ENCODE peak calls at places on chromosomes 12 and 14, in seven cellular contexts. One of them, this sample, is unnamed. For H3K4me1, the result is how much of the 10 kb centered on the place peaks cover.

GRCh38 chr14:54976316-54976715 is 50.6 kb downstream of the WDHD1 start:
- DNase-seq in psoas muscle: no peak
- DNase-seq in adrenal gland: no peak
- DNase-seq in lung: no peak
- DNase-seq in uterus: no peak
- DNase-seq in Peyer's patch: no peak
- DNase-seq in thoracic aorta: no peak
- DNase-seq in this sample: no peak

GRCh38 chr14:49481099-49481498 is 105.1 kb downstream of the RPS29 start:
- DNase-seq in psoas muscle: no peak
- DNase-seq in adrenal gland: no peak
- DNase-seq in thoracic aorta: no peak
- DNase-seq in Peyer's patch: no peak
- DNase-seq in lung: no peak
- DNase-seq in uterus: no peak
- DNase-seq in this sample: no peak

GRCh38 chr12:4819654-4820053 is 90.1 kb upstream of the KCNA1 start:
- DNase-seq in adrenal gland: no peak
- DNase-seq in thoracic aorta: peak
- DNase-seq in uterus: no peak
- DNase-seq in Peyer's patch: no peak
- DNase-seq in psoas muscle: no peak
- DNase-seq in lung: no peak
- DNase-seq in this sample: no peak

GRCh38 chr12:91367234-91367849 is 184.7 kb upstream of the DCN start:
- DNase-seq in adrenal gland: no peak
- DNase-seq in Peyer's patch: no peak
- DNase-seq in psoas muscle: no peak
- DNase-seq in uterus: no peak
- DNase-seq in thoracic aorta: no peak
- DNase-seq in lung: no peak
- DNase-seq in this sample: no peak

GRCh38 chr12:54411398-54412241 is 7.4 kb downstream of the ITGA5 start:
- DNase-seq in lung: peak
- DNase-seq in uterus: no peak
- DNase-seq in thoracic aorta: no peak
- DNase-seq in adrenal gland: peak
- DNase-seq in Peyer's patch: peak
- DNase-seq in psoas muscle: peak
- DNase-seq in this sample: peak

GRCh38 chr12:19440916-19441315 is 1.6 kb downstream of the AEBP2 start:
- DNase-seq in Peyer's patch: no peak
- DNase-seq in uterus: no peak
- DNase-seq in lung: no peak
- DNase-seq in adrenal gland: no peak
- DNase-seq in psoas muscle: no peak
- DNase-seq in thoracic aorta: no peak
- DNase-seq in this sample: no peak

GRCh38 chr12:96045566-96045965 is 10.2 kb upstream of the LTA4H start:
- DNase-seq in Peyer's patch: peak
- DNase-seq in lung: no peak
- DNase-seq in thoracic aorta: no peak
- DNase-seq in psoas muscle: no peak
- DNase-seq in adrenal gland: peak
- DNase-seq in uterus: no peak
- DNase-seq in this sample: no peak

GRCh38 chr12:93851245-93851665 is 174.1 kb downstream of the CRADD start:
- DNase-seq in uterus: no peak
- DNase-seq in Peyer's patch: peak
- DNase-seq in adrenal gland: no peak
- DNase-seq in lung: no peak
- DNase-seq in psoas muscle: no peak
- DNase-seq in thoracic aorta: no peak
- DNase-seq in this sample: no peak

GRCh38 chr12:31324116-31324844 is 1.7 kb downstream of the SINHCAF start:
- DNase-seq in thoracic aorta: peak
- DNase-seq in lung: peak
- DNase-seq in Peyer's patch: peak
- DNase-seq in adrenal gland: peak
- DNase-seq in psoas muscle: peak
- DNase-seq in uterus: peak
- DNase-seq in this sample: peak

GRCh38 chr12:6903712-6904111 is 910 bp upstream of the LRRC23 start:
- DNase-seq in Peyer's patch: no peak
- DNase-seq in lung: no peak
- DNase-seq in adrenal gland: no peak
- DNase-seq in uterus: no peak
- DNase-seq in psoas muscle: no peak
- DNase-seq in thoracic aorta: no peak
- DNase-seq in this sample: no peak

GRCh38 chr12:92628476-92628875 is 74.3 kb upstream of the PLEKHG7 start:
- DNase-seq in Peyer's patch: no peak
- DNase-seq in uterus: no peak
- DNase-seq in adrenal gland: no peak
- DNase-seq in lung: no peak
- DNase-seq in psoas muscle: no peak
- DNase-seq in thoracic aorta: no peak
- DNase-seq in this sample: no peak

DNA sequence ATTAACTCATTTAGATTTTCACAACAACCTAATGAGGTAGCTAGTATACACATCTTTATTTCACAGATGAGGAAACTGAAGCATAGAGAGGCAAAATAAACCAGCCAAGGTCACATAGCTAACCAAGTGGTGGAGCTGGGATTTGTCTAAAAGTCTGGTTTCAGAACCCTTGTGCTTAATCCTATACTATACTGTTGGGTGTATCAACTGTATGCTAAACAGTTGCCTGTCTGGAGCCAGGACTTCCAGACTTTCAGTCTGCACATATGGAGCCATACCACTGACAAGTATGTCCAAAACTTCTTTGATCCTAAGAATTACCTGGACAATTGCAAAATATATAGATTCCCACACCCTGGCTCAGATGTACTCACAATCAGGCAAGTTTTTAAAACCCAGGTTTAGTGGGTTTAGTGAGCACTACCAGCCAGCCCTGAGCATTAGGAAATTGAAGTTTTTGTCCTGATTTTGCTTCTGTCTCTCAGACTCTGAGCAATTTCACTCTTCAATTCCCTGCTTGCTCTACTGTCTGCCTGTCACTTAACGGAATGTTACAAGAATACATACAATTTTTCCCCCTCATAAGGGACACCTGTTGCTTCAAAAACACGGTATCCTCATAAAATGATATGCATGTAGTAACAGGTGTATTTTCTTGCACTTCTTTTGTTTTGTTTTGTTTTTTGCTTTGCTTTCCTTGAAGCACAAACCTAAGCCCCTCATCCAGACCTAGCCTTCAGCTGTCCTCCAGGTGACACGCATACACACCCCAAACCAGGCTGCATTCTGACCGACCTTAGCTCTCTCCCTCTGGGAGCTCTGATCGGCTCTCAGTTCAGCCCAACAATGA is 9.6 kb upstream of the SALL2 start:
- DNase-seq in thoracic aorta: no peak
- DNase-seq in lung: no peak
- DNase-seq in adrenal gland: no peak
- DNase-seq in uterus: no peak
- DNase-seq in Peyer's patch: no peak
- DNase-seq in psoas muscle: no peak
- DNase-seq in this sample: no peak
- H3K27ac ChIP-seq in thoracic aorta: no peak
- H3K27ac ChIP-seq in lung: no peak
- H3K27ac ChIP-seq in adrenal gland: no peak
- H3K27ac ChIP-seq in uterus: no peak
- H3K27ac ChIP-seq in Peyer's patch: no peak
- H3K27ac ChIP-seq in psoas muscle: no peak
- H3K27ac ChIP-seq in this sample: peak

DNA sequence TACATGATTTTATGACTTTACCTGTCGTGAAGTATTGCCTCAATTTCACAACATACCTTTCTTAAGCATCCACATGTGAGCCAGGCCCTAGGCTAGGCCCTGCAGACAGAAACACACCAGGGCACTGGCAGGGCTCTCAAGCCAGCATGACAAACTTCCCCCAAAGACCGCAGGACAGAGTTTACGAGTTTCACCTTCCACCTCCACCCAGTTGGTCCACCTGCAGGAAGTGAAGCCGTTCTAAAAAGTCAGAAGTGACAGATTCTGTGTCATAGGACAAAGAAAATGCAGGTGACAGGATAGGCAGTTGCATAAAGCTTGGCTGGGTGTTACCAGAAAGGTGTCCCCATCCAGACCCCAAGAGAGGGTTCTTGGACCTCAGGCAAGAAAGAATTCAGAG is 382.3 kb downstream of the PCNX1 start:
- DNase-seq in Peyer's patch: peak
- DNase-seq in uterus: no peak
- DNase-seq in adrenal gland: no peak
- DNase-seq in thoracic aorta: no peak
- DNase-seq in lung: no peak
- DNase-seq in psoas muscle: no peak
- DNase-seq in this sample: no peak
- H3K4me1 ChIP-seq in Peyer's patch: under half
- H3K4me1 ChIP-seq in uterus: under half
- H3K4me1 ChIP-seq in adrenal gland: under half
- H3K4me1 ChIP-seq in thoracic aorta: under half
- H3K4me1 ChIP-seq in lung: under half
- H3K4me1 ChIP-seq in psoas muscle: under half
- H3K4me1 ChIP-seq in this sample: under half

DNA sequence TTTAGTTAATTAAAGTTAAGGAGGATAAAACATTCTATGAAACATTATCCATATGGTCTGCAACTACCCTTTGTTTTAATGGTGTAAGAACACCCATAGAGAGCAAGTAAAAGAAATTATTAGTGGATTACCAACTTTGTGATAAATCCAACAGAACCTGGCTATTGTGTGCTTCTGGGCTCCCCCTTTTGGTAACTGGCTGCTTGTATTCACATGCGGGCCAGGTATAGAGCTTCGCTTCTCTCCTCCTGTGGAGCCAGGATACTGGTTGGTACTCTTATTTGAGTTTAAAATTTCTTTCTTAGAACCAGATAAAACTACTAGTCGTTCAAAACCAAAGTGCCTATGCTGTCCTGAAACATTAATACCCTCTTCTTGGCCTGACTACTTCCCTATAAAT is 81.0 kb downstream of the PTPRR start:
- DNase-seq in uterus: no peak
- DNase-seq in Peyer's patch: no peak
- DNase-seq in psoas muscle: no peak
- DNase-seq in adrenal gland: no peak
- DNase-seq in lung: no peak
- DNase-seq in thoracic aorta: no peak
- DNase-seq in this sample: no peak
- TF ChIP-seq CTCF in uterus: no peak
- TF ChIP-seq CTCF in Peyer's patch: no peak
- TF ChIP-seq CTCF in psoas muscle: no peak
- TF ChIP-seq CTCF in adrenal gland: no peak
- TF ChIP-seq CTCF in lung: no peak
- TF ChIP-seq CTCF in thoracic aorta: no peak
- TF ChIP-seq CTCF in this sample: no peak

GRCh38 chr14:59464651-59465569 is at the start of gene GPR135:
- DNase-seq in adrenal gland: peak
- DNase-seq in thoracic aorta: no peak
- DNase-seq in Peyer's patch: peak
- DNase-seq in psoas muscle: peak
- DNase-seq in uterus: peak
- DNase-seq in lung: peak
- DNase-seq in this sample: peak
- H3K27ac ChIP-seq in adrenal gland: peak
- H3K27ac ChIP-seq in thoracic aorta: peak
- H3K27ac ChIP-seq in Peyer's patch: peak
- H3K27ac ChIP-seq in psoas muscle: peak
- H3K27ac ChIP-seq in uterus: peak
- H3K27ac ChIP-seq in lung: peak
- H3K27ac ChIP-seq in this sample: peak

DNA sequence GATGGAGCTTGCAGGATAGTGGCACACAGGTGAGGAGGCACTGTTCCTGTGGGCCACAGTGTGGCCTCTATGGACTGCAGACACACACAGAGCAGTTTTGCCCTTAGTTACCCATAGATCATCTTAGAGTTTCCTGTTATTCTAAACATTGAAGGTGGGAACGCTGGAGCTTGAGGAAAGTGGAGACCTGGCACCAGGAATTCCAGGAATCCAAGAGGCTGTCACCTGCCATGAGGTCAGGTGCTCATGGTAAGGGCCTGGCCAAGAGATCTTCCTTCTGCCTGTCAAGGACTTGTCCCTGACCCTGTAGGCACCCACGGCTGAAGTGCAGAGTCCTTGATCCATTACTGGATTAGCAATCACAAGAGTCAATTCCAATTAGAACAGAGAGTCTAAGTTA is 65.2 kb upstream of the ACTN1 start:
- DNase-seq in uterus: no peak
- DNase-seq in thoracic aorta: no peak
- DNase-seq in Peyer's patch: no peak
- DNase-seq in adrenal gland: no peak
- DNase-seq in lung: no peak
- DNase-seq in psoas muscle: no peak
- DNase-seq in this sample: no peak
- H3K4me1 ChIP-seq in uterus: under half
- H3K4me1 ChIP-seq in thoracic aorta: half or more
- H3K4me1 ChIP-seq in Peyer's patch: under half
- H3K4me1 ChIP-seq in adrenal gland: half or more
- H3K4me1 ChIP-seq in lung: under half
- H3K4me1 ChIP-seq in psoas muscle: under half
- H3K4me1 ChIP-seq in this sample: under half

DNA sequence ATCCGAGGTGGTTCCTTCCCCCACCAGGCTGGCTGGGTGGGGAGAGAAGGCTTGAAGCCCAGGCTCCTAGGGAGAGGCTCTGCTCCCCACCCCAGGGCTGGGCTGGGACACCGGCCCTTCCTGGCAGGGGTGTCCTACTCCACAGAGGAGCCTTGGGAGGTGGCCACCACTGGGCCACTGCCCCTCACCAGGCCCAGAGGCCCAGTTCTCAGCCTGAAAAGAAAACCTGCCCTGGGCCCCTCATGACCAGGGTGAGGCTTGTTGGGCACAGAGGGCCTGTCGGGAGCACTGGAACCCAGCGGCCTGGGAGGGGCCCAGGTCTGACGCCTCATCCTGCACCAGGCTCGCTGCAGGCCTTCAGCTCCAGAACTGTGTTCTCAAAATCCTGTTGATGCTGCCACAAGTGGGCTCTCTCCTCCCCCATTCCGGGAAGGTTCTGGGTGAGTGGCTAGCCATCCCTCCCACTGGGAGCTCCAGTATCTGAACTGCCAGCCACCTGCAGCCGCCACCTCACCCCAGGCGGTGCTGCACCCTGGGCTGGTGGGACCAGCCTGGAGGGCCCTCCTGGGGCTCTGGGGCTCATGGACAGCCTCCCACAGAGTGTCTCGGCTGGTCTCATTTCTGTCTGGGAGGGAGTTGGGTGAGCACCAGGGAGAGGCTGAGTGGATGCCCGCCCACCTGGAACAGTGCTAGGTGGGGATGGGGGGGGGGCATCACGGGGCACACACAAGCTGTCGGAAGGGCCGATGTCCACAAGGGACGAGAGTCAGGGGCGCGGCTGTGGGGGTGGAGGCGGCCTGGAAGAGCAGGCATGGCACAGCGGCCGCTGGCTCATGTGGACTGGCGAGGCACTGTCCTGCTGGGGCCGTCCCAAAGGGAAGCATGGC is 11.8 kb downstream of the BAG5 start:
- DNase-seq in Peyer's patch: no peak
- DNase-seq in lung: no peak
- DNase-seq in uterus: peak
- DNase-seq in thoracic aorta: no peak
- DNase-seq in adrenal gland: no peak
- DNase-seq in psoas muscle: peak
- DNase-seq in this sample: no peak
- TF ChIP-seq CTCF in Peyer's patch: no peak
- TF ChIP-seq CTCF in lung: no peak
- TF ChIP-seq CTCF in uterus: no peak
- TF ChIP-seq CTCF in thoracic aorta: no peak
- TF ChIP-seq CTCF in adrenal gland: no peak
- TF ChIP-seq CTCF in psoas muscle: no peak
- TF ChIP-seq CTCF in this sample: no peak

This sample was measured in cardiac muscle cell.